ENCODE peak calls at places on chromosome 14, in nine cellular contexts. X is breast epithelium; Q is SK-N-SH; Y is fibroblast of mammary gland; U is hepatocyte; R is body of pancreas; O is CD4-positive, alpha-beta T cell; C is cardiac fibroblast; W is endodermal cell. A is an unnamed sample.

GRCh38 chr14:34030864-34031263 is 80.0 kb upstream of the EGLN3 start:
- DNase-seq in X (no peak), Q (peak), Y (peak), U (peak), R (no peak), O (no peak), C (peak), W (no peak), A (no peak)

GRCh38 chr14:66850258-66850897 is 338.9 kb upstream of the GARIN2 start:
- DNase-seq in X (no peak), Q (no peak), Y (no peak), U (no peak), R (no peak), O (no peak), C (no peak), W (no peak), A (no peak)

GRCh38 chr14:58898655-58899316 is 261.0 kb downstream of the DACT1 start:
- DNase-seq in X (no peak), Q (no peak), Y (peak), U (no peak), R (no peak), O (no peak), C (peak), W (no peak), A (no peak)

GRCh38 chr14:65412881-65413738 is 580 bp downstream of the FUT8 start:
- DNase-seq in X (peak), Q (peak), Y (peak), U (peak), R (peak), O (no peak), C (peak), W (peak), A (no peak)

GRCh38 chr14:22556021-22556989 is 32.7 kb downstream of the DAD1 start:
- DNase-seq in X (no peak), Q (no peak), Y (peak), U (no peak), R (peak), O (peak), C (peak), W (no peak), A (no peak)

GRCh38 chr14:103517626-103518415 is 4.8 kb downstream of the CKB start:
- DNase-seq in X (no peak), Q (peak), Y (no peak), U (peak), R (peak), O (no peak), C (no peak), W (no peak), A (no peak)

GRCh38 chr14:89630096-89630829 is 213.2 kb upstream of the FOXN3 start:
- DNase-seq in X (no peak), Q (no peak), Y (peak), U (no peak), R (no peak), O (no peak), C (no peak), W (no peak), A (no peak)

GRCh38 chr14:102655154-102655553 is 62.7 kb downstream of the RCOR1 start:
- DNase-seq in X (no peak), Q (no peak), Y (peak), U (peak), R (no peak), O (no peak), C (peak), W (no peak), A (no peak)

GRCh38 chr14:91872517-91873470 is 5.5 kb upstream of the TC2N start:
- DNase-seq in X (peak), Q (no peak), Y (peak), U (no peak), R (peak), O (peak), C (peak), W (peak), A (peak)

GRCh38 chr14:101033006-101033405 is 129.5 kb upstream of the RTL1 start:
- DNase-seq in X (peak), Q (no peak), Y (no peak), U (no peak), R (no peak), O (no peak), C (no peak), W (peak), A (no peak)

GRCh38 chr14:64158608-64159007 is 135.6 kb downstream of the ESR2 start:
- DNase-seq in X (no peak), Q (no peak), Y (no peak), U (no peak), R (no peak), O (no peak), C (no peak), W (no peak), A (no peak)

GRCh38 chr14:32588448-32589320 is 259.6 kb downstream of the AKAP6 start:
- DNase-seq in X (no peak), Q (peak), Y (peak), U (peak), R (peak), O (no peak), C (peak), W (peak), A (no peak)

GRCh38 chr14:54353694-54354093 is 43.1 kb upstream of the CDKN3 start:
- DNase-seq in X (no peak), Q (no peak), Y (no peak), U (no peak), R (no peak), O (no peak), C (no peak), W (no peak), A (no peak)

GRCh38 chr14:76168531-76168930 is 16.8 kb downstream of the GPATCH2L start:
- DNase-seq in X (no peak), Q (no peak), Y (peak), U (no peak), R (no peak), O (no peak), C (no peak), W (no peak), A (no peak)

GRCh38 chr14:20886091-20886490 is 5.1 kb upstream of the RNASE3 start:
- DNase-seq in X (no peak), Q (no peak), Y (no peak), U (no peak), R (no peak), O (no peak), C (no peak), W (no peak), A (no peak)

GRCh38 chr14:64682843-64683242 is 21.4 kb upstream of the PLEKHG3 start:
- DNase-seq in X (no peak), Q (no peak), Y (no peak), U (no peak), R (no peak), O (no peak), C (no peak), W (no peak), A (no peak)

GRCh38 chr14:33679461-33680225 is 271.2 kb downstream of the EGLN3 start:
- DNase-seq in X (no peak), Q (no peak), Y (peak), U (no peak), R (no peak), O (no peak), C (peak), W (no peak), A (no peak)

GRCh38 chr14:98018626-98019025 is 1221.4 kb downstream of the VRK1 start:
- DNase-seq in X (no peak), Q (no peak), Y (no peak), U (no peak), R (no peak), O (peak), C (no peak), W (no peak), A (no peak)

GRCh38 chr14:36940476-36940875 is 231.9 kb downstream of the SLC25A21 start:
- DNase-seq in X (no peak), Q (no peak), Y (no peak), U (no peak), R (no peak), O (no peak), C (no peak), W (no peak), A (no peak)

GRCh38 chr14:26730929-26731618 is 133.2 kb upstream of the NOVA1 start:
- DNase-seq in X (no peak), Q (peak), Y (peak), U (peak), R (no peak), O (no peak), C (peak), W (peak), A (no peak)
- TF ChIP-seq CTCF in X (no peak), Q (peak), Y (peak), U (peak), R (no peak), O (no peak), C (peak), W (peak), A (no peak)

DNA sequence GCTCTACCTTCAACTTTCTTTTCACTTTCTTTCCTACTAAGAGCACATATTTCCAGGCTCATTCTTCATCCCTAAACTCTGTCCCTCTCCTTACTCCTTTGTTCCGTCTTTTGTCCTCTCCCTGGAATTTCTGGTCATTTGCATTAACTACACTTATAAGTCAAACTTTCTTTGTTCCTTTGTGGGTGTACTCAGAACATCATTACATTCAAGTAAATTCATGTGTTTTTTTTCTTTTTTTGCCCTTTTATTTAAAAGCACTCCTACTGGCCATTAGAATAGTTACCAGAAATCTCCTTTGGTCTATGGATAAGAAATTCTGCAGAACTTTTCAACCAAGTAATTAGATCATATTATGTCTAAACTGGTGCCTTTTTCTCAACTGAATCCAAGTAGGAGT is 802.6 kb downstream of the DIO2 start:
- DNase-seq in X (no peak), Q (no peak), Y (no peak), U (no peak), R (no peak), O (no peak), C (no peak), W (no peak), A (no peak)
- TF ChIP-seq CTCF in X (no peak), Q (peak), Y (no peak), U (no peak), R (no peak), O (no peak), C (peak), W (peak), A (no peak)

GRCh38 chr14:99603471-99603933 is 505 bp downstream of the CCDC85C start:
- DNase-seq in X (no peak), Q (no peak), Y (peak), U (peak), R (peak), O (peak), C (peak), W (peak), A (no peak)
- TF ChIP-seq CTCF in X (no peak), Q (no peak), Y (no peak), U (peak), R (no peak), O (no peak), C (no peak), W (no peak), A (no peak)

DNA sequence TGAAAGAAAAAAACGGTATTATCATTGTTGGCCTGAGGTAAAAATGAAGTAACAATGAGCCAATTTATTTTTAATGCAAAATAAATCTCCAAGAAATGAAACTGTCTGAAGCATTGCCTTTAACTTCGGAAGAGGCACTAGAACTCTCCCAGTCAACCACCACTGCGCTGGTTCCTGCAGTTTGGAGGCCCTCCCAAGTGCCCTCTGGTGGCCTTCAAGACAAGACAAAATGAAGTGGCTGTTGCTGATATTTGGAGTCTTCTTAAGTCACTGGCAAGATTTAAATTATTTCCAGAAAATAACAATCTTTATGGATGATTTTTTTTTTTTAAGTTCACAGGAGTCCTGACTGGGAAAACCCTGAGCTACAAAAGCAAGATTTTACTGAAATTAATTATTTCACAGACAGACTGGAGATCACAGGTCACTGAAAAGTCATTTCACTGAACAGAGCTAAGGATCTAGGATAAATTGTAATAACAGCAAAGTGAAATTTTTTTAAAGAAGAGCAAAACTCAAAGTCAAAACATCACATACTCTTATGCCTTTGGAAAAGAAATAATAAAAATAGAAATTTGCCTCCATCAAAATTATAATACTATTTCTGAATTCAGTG is 58.2 kb downstream of the DICER1 start:
- DNase-seq in X (peak), Q (peak), Y (peak), U (peak), R (peak), O (peak), C (peak), W (peak), A (no peak)
- TF ChIP-seq CTCF in X (peak), Q (peak), Y (peak), U (peak), R (peak), O (peak), C (peak), W (peak), A (no peak)

DNA sequence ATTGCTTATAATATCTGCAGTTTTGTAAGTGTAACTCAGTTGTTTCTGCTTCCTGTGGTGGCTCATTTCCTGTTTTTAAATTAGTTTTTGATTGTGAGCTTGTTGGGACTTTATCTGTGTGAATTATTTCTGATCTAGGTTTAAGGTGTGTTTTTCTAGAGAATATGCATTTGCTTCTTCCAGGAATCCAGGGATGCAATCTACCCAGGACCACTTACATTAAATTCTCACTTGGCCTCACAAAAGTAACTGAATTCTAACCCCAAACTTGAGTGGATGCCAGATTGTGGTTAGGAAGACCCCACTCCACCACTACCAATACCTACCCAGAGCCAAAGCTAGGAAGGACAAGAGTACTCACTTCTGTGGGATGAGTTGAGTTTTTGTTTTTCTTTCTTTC is 11.9 kb downstream of the STYX start:
- DNase-seq in X (no peak), Q (no peak), Y (no peak), U (no peak), R (no peak), O (no peak), C (no peak), W (no peak), A (no peak)
- TF ChIP-seq CTCF in X (no peak), Q (no peak), Y (no peak), U (no peak), R (no peak), O (no peak), C (no peak), W (no peak), A (no peak)

GRCh38 chr14:74804219-74804825 is 41.2 kb downstream of the YLPM1 start:
- DNase-seq in X (no peak), Q (peak), Y (peak), U (peak), R (no peak), O (no peak), C (peak), W (peak), A (no peak)
- TF ChIP-seq CTCF in X (no peak), Q (peak), Y (peak), U (peak), R (peak), O (peak), C (peak), W (peak), A (no peak)

GRCh38 chr14:105119410-105120025 is 49.1 kb downstream of the JAG2 start:
- DNase-seq in X (peak), Q (no peak), Y (no peak), U (no peak), R (no peak), O (no peak), C (no peak), W (peak), A (no peak)
- TF ChIP-seq CTCF in X (no peak), Q (no peak), Y (no peak), U (no peak), R (no peak), O (no peak), C (no peak), W (no peak), A (no peak)